ENCODE peak calls at places on chromosomes 6 and 20, in seven cellular contexts. One of them, this sample, is unnamed.

GRCh38 chr20:25083773-25084615 is 2.1 kb upstream of the VSX1 start:
- DNase-seq in upper lobe of left lung: peak
- DNase-seq in GM12878: no peak
- DNase-seq in sigmoid colon: no peak
- DNase-seq in breast epithelium: peak
- DNase-seq in prostate gland: no peak
- DNase-seq in suprapubic skin: no peak
- DNase-seq in this sample: peak

GRCh38 chr6:64732888-64733287 is 974.1 kb downstream of the EYS start:
- DNase-seq in upper lobe of left lung: no peak
- DNase-seq in GM12878: no peak
- DNase-seq in sigmoid colon: no peak
- DNase-seq in breast epithelium: no peak
- DNase-seq in prostate gland: no peak
- DNase-seq in suprapubic skin: no peak
- DNase-seq in this sample: no peak

GRCh38 chr6:129543981-129544380 is 166.0 kb downstream of the ARHGAP18 start:
- DNase-seq in upper lobe of left lung: no peak
- DNase-seq in GM12878: no peak
- DNase-seq in sigmoid colon: no peak
- DNase-seq in breast epithelium: no peak
- DNase-seq in prostate gland: no peak
- DNase-seq in suprapubic skin: no peak
- DNase-seq in this sample: no peak

GRCh38 chr6:48111143-48111506 is at the start of gene PTCHD4:
- DNase-seq in upper lobe of left lung: no peak
- DNase-seq in GM12878: no peak
- DNase-seq in sigmoid colon: no peak
- DNase-seq in breast epithelium: peak
- DNase-seq in prostate gland: peak
- DNase-seq in suprapubic skin: no peak
- DNase-seq in this sample: no peak

GRCh38 chr20:9460518-9460917 is 53.9 kb upstream of the LAMP5 start:
- DNase-seq in upper lobe of left lung: no peak
- DNase-seq in GM12878: no peak
- DNase-seq in sigmoid colon: no peak
- DNase-seq in breast epithelium: no peak
- DNase-seq in prostate gland: no peak
- DNase-seq in suprapubic skin: no peak
- DNase-seq in this sample: no peak

GRCh38 chr20:34639755-34640222 is 37.1 kb downstream of the PIGU start:
- DNase-seq in upper lobe of left lung: no peak
- DNase-seq in GM12878: no peak
- DNase-seq in sigmoid colon: no peak
- DNase-seq in breast epithelium: no peak
- DNase-seq in prostate gland: no peak
- DNase-seq in suprapubic skin: no peak
- DNase-seq in this sample: peak

GRCh38 chr6:111569951-111570350 is 35.7 kb downstream of the TRAF3IP2 start:
- DNase-seq in upper lobe of left lung: no peak
- DNase-seq in GM12878: no peak
- DNase-seq in sigmoid colon: no peak
- DNase-seq in breast epithelium: no peak
- DNase-seq in prostate gland: no peak
- DNase-seq in suprapubic skin: no peak
- DNase-seq in this sample: no peak

GRCh38 chr6:127518710-127519468 is at the start of gene MTCL3:
- DNase-seq in upper lobe of left lung: peak
- DNase-seq in GM12878: no peak
- DNase-seq in sigmoid colon: no peak
- DNase-seq in breast epithelium: no peak
- DNase-seq in prostate gland: no peak
- DNase-seq in suprapubic skin: no peak
- DNase-seq in this sample: no peak

GRCh38 chr6:19052219-19052618 is 665.1 kb downstream of the RNF144B start:
- DNase-seq in upper lobe of left lung: no peak
- DNase-seq in GM12878: no peak
- DNase-seq in sigmoid colon: no peak
- DNase-seq in breast epithelium: no peak
- DNase-seq in prostate gland: no peak
- DNase-seq in suprapubic skin: no peak
- DNase-seq in this sample: no peak

GRCh38 chr6:124040655-124041054 is 237.0 kb downstream of the NKAIN2 start:
- DNase-seq in upper lobe of left lung: no peak
- DNase-seq in GM12878: no peak
- DNase-seq in sigmoid colon: no peak
- DNase-seq in breast epithelium: no peak
- DNase-seq in prostate gland: no peak
- DNase-seq in suprapubic skin: no peak
- DNase-seq in this sample: no peak

GRCh38 chr6:15406452-15406851 is 160.6 kb downstream of the JARID2 start:
- DNase-seq in upper lobe of left lung: no peak
- DNase-seq in GM12878: no peak
- DNase-seq in sigmoid colon: no peak
- DNase-seq in breast epithelium: no peak
- DNase-seq in prostate gland: no peak
- DNase-seq in suprapubic skin: no peak
- DNase-seq in this sample: no peak

GRCh38 chr6:140105857-140106256 is 731.4 kb upstream of the CITED2 start:
- DNase-seq in upper lobe of left lung: no peak
- DNase-seq in GM12878: no peak
- DNase-seq in sigmoid colon: no peak
- DNase-seq in breast epithelium: no peak
- DNase-seq in prostate gland: no peak
- DNase-seq in suprapubic skin: no peak
- DNase-seq in this sample: no peak

GRCh38 chr6:22053385-22053997 is 243.3 kb downstream of the PRL start:
- DNase-seq in upper lobe of left lung: no peak
- DNase-seq in GM12878: no peak
- DNase-seq in sigmoid colon: no peak
- DNase-seq in breast epithelium: no peak
- DNase-seq in prostate gland: no peak
- DNase-seq in suprapubic skin: no peak
- DNase-seq in this sample: no peak

GRCh38 chr6:83859410-83860346 is at the start of gene CYB5R4:
- DNase-seq in upper lobe of left lung: peak
- DNase-seq in GM12878: peak
- DNase-seq in sigmoid colon: peak
- DNase-seq in breast epithelium: peak
- DNase-seq in prostate gland: peak
- DNase-seq in suprapubic skin: peak
- DNase-seq in this sample: peak
- TF ChIP-seq POLR2A in upper lobe of left lung: peak
- TF ChIP-seq POLR2A in GM12878: peak
- TF ChIP-seq POLR2A in sigmoid colon: peak
- TF ChIP-seq POLR2A in breast epithelium: peak
- TF ChIP-seq POLR2A in prostate gland: peak
- TF ChIP-seq POLR2A in suprapubic skin: peak
- TF ChIP-seq POLR2A in this sample: peak

DNA sequence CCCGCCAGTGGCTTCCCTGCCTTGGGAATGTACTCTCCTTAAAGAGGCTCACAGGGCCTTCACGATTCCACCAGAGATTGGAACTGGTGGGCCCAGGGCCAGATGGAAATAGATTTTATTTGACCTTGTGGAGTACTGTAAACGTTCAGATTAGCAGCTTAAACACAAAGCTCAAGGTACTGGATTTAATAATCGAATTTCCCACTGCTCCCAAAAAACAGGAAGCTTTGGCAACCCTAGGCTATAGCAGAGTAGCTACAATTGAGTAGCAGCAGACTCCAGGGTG is 7.3 kb downstream of the SDCBP2 start:
- DNase-seq in upper lobe of left lung: no peak
- DNase-seq in GM12878: no peak
- DNase-seq in sigmoid colon: no peak
- DNase-seq in breast epithelium: no peak
- DNase-seq in prostate gland: no peak
- DNase-seq in suprapubic skin: no peak
- DNase-seq in this sample: no peak
- TF ChIP-seq POLR2AphosphoS5 in upper lobe of left lung: no peak
- TF ChIP-seq POLR2AphosphoS5 in GM12878: no peak
- TF ChIP-seq POLR2AphosphoS5 in sigmoid colon: no peak
- TF ChIP-seq POLR2AphosphoS5 in breast epithelium: no peak
- TF ChIP-seq POLR2AphosphoS5 in prostate gland: no peak
- TF ChIP-seq POLR2AphosphoS5 in suprapubic skin: no peak
- TF ChIP-seq POLR2AphosphoS5 in this sample: no peak

GRCh38 chr6:26175033-26175427 is 87.8 kb downstream of the HFE start:
- DNase-seq in upper lobe of left lung: no peak
- DNase-seq in GM12878: no peak
- DNase-seq in sigmoid colon: no peak
- DNase-seq in breast epithelium: no peak
- DNase-seq in prostate gland: no peak
- DNase-seq in suprapubic skin: no peak
- DNase-seq in this sample: no peak
- TF ChIP-seq POLR2A in upper lobe of left lung: no peak
- TF ChIP-seq POLR2A in GM12878: no peak
- TF ChIP-seq POLR2A in sigmoid colon: no peak
- TF ChIP-seq POLR2A in breast epithelium: no peak
- TF ChIP-seq POLR2A in prostate gland: no peak
- TF ChIP-seq POLR2A in suprapubic skin: no peak
- TF ChIP-seq POLR2A in this sample: no peak

DNA sequence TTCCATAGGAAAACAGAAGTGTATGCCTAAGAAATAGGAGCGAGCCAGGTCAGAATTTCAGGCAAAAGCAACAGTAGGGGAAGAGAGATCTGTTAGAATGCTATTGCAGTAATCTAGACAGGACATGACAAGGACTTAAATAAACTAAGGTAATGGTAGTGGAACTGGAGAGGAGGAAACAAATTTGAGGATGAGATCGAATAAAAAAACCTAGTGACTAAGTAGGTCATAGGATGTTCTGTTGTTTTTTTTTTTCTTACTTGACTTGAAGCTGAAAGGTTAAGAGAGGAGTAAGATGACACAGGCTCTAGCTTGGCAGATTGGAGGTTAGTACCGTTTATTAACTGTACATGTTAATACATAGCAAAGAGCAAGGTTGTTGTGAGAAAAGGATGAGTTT is 28.6 kb downstream of the ORC3 start:
- DNase-seq in upper lobe of left lung: no peak
- DNase-seq in GM12878: no peak
- DNase-seq in sigmoid colon: no peak
- DNase-seq in breast epithelium: no peak
- DNase-seq in prostate gland: no peak
- DNase-seq in suprapubic skin: no peak
- DNase-seq in this sample: no peak
- TF ChIP-seq POLR2AphosphoS5 in upper lobe of left lung: no peak
- TF ChIP-seq POLR2AphosphoS5 in GM12878: no peak
- TF ChIP-seq POLR2AphosphoS5 in sigmoid colon: no peak
- TF ChIP-seq POLR2AphosphoS5 in breast epithelium: no peak
- TF ChIP-seq POLR2AphosphoS5 in prostate gland: no peak
- TF ChIP-seq POLR2AphosphoS5 in suprapubic skin: no peak
- TF ChIP-seq POLR2AphosphoS5 in this sample: no peak

DNA sequence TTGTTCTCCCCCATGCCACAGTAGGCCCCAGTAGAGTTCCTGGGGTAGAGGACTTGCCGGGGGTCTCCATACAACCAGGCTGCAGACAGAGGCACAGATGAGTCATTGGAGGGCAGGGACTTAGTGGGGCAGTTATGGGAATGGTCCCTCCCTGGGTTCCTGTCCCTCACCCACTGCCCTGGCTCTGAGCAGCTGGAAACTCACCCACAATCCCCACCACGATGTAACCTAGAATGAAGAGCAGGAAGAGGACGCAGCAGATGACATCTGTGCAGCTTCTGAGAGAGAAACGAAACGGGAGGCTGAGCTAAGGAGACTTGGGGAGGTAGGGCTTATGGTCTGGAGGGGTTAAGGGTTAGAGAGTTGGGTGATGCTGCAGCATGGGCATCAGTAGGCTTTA is 2.9 kb downstream of the SLC44A4 start:
- DNase-seq in upper lobe of left lung: no peak
- DNase-seq in GM12878: no peak
- DNase-seq in sigmoid colon: no peak
- DNase-seq in breast epithelium: no peak
- DNase-seq in prostate gland: no peak
- DNase-seq in suprapubic skin: no peak
- DNase-seq in this sample: no peak
- TF ChIP-seq POLR2A in upper lobe of left lung: no peak
- TF ChIP-seq POLR2A in GM12878: no peak
- TF ChIP-seq POLR2A in sigmoid colon: no peak
- TF ChIP-seq POLR2A in breast epithelium: no peak
- TF ChIP-seq POLR2A in prostate gland: no peak
- TF ChIP-seq POLR2A in suprapubic skin: no peak
- TF ChIP-seq POLR2A in this sample: no peak

GRCh38 chr6:56671651-56672461 is 29.2 kb upstream of the DST start:
- DNase-seq in upper lobe of left lung: peak
- DNase-seq in GM12878: no peak
- DNase-seq in sigmoid colon: no peak
- DNase-seq in breast epithelium: peak
- DNase-seq in prostate gland: no peak
- DNase-seq in suprapubic skin: no peak
- DNase-seq in this sample: no peak
- TF ChIP-seq POLR2AphosphoS5 in upper lobe of left lung: no peak
- TF ChIP-seq POLR2AphosphoS5 in GM12878: no peak
- TF ChIP-seq POLR2AphosphoS5 in sigmoid colon: no peak
- TF ChIP-seq POLR2AphosphoS5 in breast epithelium: peak
- TF ChIP-seq POLR2AphosphoS5 in prostate gland: no peak
- TF ChIP-seq POLR2AphosphoS5 in suprapubic skin: no peak
- TF ChIP-seq POLR2AphosphoS5 in this sample: no peak

DNA sequence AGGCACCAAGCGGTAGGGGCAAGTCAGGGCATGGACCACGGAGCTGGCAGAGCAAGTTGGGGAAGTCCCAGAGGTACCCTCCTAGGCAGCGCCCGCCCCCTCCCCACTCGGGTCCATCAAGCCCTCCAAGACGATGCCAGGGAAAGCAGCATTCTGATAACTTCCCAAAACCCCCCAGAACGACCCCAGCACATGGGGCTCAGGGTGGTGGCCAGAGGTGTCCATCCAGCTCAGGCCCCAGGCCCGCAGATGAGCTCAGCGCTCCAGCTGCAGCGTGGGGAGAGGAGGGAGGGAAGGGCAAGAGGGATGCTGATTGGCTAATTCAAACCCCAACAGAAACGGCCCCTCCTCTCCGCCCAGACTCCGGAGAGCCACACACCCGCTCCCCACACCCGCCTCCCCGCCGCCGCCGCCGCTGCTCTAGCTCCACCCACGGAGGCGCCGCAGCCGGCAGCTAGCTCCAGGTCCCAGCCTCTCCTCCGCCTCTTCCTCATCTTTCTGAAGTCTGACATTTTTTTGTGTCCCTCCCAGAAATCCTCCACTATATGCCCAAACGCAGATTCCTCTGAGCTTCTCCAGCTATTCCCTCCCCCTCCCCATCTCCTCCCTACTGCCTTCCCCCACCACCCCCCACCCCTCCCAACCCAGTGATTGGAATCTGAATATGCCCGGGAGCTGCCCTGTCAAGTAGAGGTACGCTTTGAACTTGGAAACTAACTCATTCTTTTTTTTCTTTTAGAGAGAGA is 40.3 kb upstream of the TLDC2 start:
- DNase-seq in upper lobe of left lung: peak
- DNase-seq in GM12878: peak
- DNase-seq in sigmoid colon: peak
- DNase-seq in breast epithelium: peak
- DNase-seq in prostate gland: peak
- DNase-seq in suprapubic skin: peak
- DNase-seq in this sample: peak
- TF ChIP-seq POLR2A in upper lobe of left lung: no peak
- TF ChIP-seq POLR2A in GM12878: peak
- TF ChIP-seq POLR2A in sigmoid colon: peak
- TF ChIP-seq POLR2A in breast epithelium: no peak
- TF ChIP-seq POLR2A in prostate gland: peak
- TF ChIP-seq POLR2A in suprapubic skin: no peak
- TF ChIP-seq POLR2A in this sample: no peak

This sample was measured in stomach.